ENCODE peak calls at places on chromosomes 6 and 20, in eight cellular contexts. G is choroid plexus epithelial cell, M is tibial artery, Y is mammary epithelial cell, W is upper lobe of left lung, R is fibroblast of lung, B is brain microvascular endothelial cell, O is psoas muscle. P is an unnamed sample.

GRCh38 chr6:137269803-137270202 is 50.6 kb upstream of the IFNGR1 start:
- DNase-seq in B (no peak), O (no peak), M (no peak), W (no peak), R (peak; percentile 8), Y (no peak), G (peak; percentile 17), P (peak; percentile 44)

GRCh38 chr20:22597303-22597702 is 12.9 kb upstream of the FOXA2 start:
- DNase-seq in Y (no peak), O (no peak), B (no peak), R (no peak), G (no peak), M (no peak), W (no peak), P (no peak)

GRCh38 chr6:9204171-9204570 is 768.8 kb upstream of the SLC35B3 start:
- DNase-seq in R (peak; percentile 81), B (peak; percentile 55), W (no peak), G (peak; percentile 78), M (no peak), Y (peak; percentile 75), O (no peak), P (peak; percentile 62)

GRCh38 chr6:6332240-6332639 is 11.8 kb upstream of the F13A1 start:
- DNase-seq in W (no peak), M (no peak), R (no peak), B (no peak), G (no peak), Y (no peak), O (no peak), P (no peak)

GRCh38 chr6:24916496-24916895 is 19.3 kb downstream of the RIPOR2 start:
- DNase-seq in W (no peak), O (no peak), R (no peak), G (no peak), M (no peak), Y (no peak), B (no peak), P (no peak)

GRCh38 chr20:4554346-4554745 is 167.4 kb upstream of the PRND start:
- DNase-seq in M (no peak), G (no peak), O (no peak), W (no peak), B (no peak), Y (no peak), R (no peak), P (no peak)

GRCh38 chr6:31352497-31353368 is 4.2 kb downstream of the HLA-B start:
- DNase-seq in O (no peak), R (no peak), G (no peak), B (no peak), Y (no peak), M (no peak), W (no peak), P (no peak)

GRCh38 chr20:23205221-23205620 is 119.1 kb upstream of the CD93 start:
- DNase-seq in M (no peak), Y (no peak), O (no peak), R (no peak), G (no peak), W (no peak), B (no peak), P (no peak)

GRCh38 chr20:51562334-51563140 is 20.0 kb upstream of the NFATC2 start:
- DNase-seq in Y (peak; percentile 75), O (peak; percentile 82), G (peak; percentile 90), M (peak; percentile 87), W (peak; percentile 34), R (peak; percentile 96), B (peak; percentile 93), P (peak; percentile 97)

GRCh38 chr20:32249030-32249738 is 28.3 kb upstream of the KIF3B start:
- DNase-seq in W (no peak), R (no peak), O (no peak), Y (no peak), G (no peak), B (no peak), M (no peak), P (no peak)

GRCh38 chr20:34713194-34713943 is 9.2 kb downstream of the TP53INP2 start:
- DNase-seq in Y (peak; percentile 94), W (no peak), G (peak; percentile 99), R (peak; percentile 99), M (no peak), O (no peak), B (peak; percentile 100), P (peak; percentile 99)

GRCh38 chr6:74735304-74735703 is 470.5 kb downstream of the COL12A1 start:
- DNase-seq in G (peak; percentile 93), Y (peak; percentile 78), M (peak; percentile 34), O (no peak), B (peak; percentile 66), W (no peak), R (peak; percentile 88), P (peak; percentile 96)

GRCh38 chr20:8133816-8134451 is 1.9 kb downstream of the PLCB1 start:
- DNase-seq in O (no peak), M (no peak), B (no peak), G (no peak), W (no peak), R (no peak), Y (no peak), P (no peak)

GRCh38 chr6:135108692-135109091 is 54.1 kb upstream of the HBS1L start:
- DNase-seq in M (no peak), R (no peak), O (no peak), Y (no peak), B (no peak), W (no peak), G (no peak), P (no peak)

GRCh38 chr20:64139200-64140081 is 24.8 kb upstream of the MYT1 start:
- DNase-seq in O (no peak), R (no peak), B (no peak), W (peak; percentile 12), M (no peak), G (no peak), Y (no peak), P (no peak)

GRCh38 chr6:21159465-21159864 is 434.1 kb upstream of the SOX4 start:
- DNase-seq in B (no peak), M (no peak), O (no peak), R (no peak), Y (no peak), G (no peak), W (no peak), P (no peak)

GRCh38 chr6:89826029-89826528 is 3.6 kb upstream of the CASP8AP2 start:
- DNase-seq in Y (no peak), W (peak; percentile 46), R (peak; percentile 77), B (peak; percentile 75), G (peak; percentile 77), O (no peak), M (no peak), P (peak; percentile 53)

GRCh38 chr20:57783956-57784837 is 74.4 kb upstream of the PMEPA1 start:
- DNase-seq in B (no peak), M (peak; percentile 5), Y (no peak), G (no peak), W (no peak), R (no peak), O (no peak), P (no peak)

GRCh38 chr20:22861231-22861980 is 173.7 kb upstream of the SSTR4 start:
- DNase-seq in W (no peak), G (peak; percentile 46), O (no peak), Y (no peak), M (no peak), B (peak; percentile 62), R (no peak), P (peak; percentile 37)

GRCh38 chr20:23924751-23925150 is 45.2 kb upstream of the CST5 start:
- DNase-seq in W (no peak), O (no peak), Y (no peak), G (no peak), M (no peak), B (no peak), R (no peak), P (no peak)

GRCh38 chr6:16380220-16380809 is 141.9 kb downstream of the GMPR start:
- DNase-seq in Y (no peak), W (no peak), R (no peak), G (no peak), M (no peak), B (no peak), O (no peak), P (no peak)

GRCh38 chr6:138773177-138774091 is at the start of gene CCDC28A:
- DNase-seq in W (peak; percentile 95), G (peak; percentile 96), O (peak; percentile 97), M (peak; percentile 97), B (peak; percentile 94), Y (peak; percentile 95), R (peak; percentile 93), P (peak; percentile 97)

GRCh38 chr6:138778331-138778730 is 4.8 kb downstream of the CCDC28A start:
- DNase-seq in G (no peak), M (no peak), W (no peak), R (no peak), B (no peak), Y (no peak), O (no peak), P (peak; percentile 82)

GRCh38 chr6:138772596-138773176 is 883 bp upstream of the CCDC28A start:
- DNase-seq in O (no peak), G (no peak), B (no peak), M (no peak), R (no peak), Y (no peak), W (no peak), P (no peak)

GRCh38 chr6:138776659-138777058 is 3.1 kb downstream of the CCDC28A start:
- DNase-seq in Y (no peak), M (no peak), G (no peak), R (no peak), B (no peak), W (no peak), O (no peak), P (no peak)

GRCh38 chr6:138774370-138774769 is 801 bp downstream of the CCDC28A start:
- DNase-seq in M (no peak), W (no peak), B (no peak), G (no peak), Y (no peak), O (no peak), R (no peak), P (no peak)
- H3K4me3 ChIP-seq in M (peak overlapping the region; percentile 96), W (peak overlapping the region; percentile 77), B (peak overlapping the region; percentile 92), G (peak overlapping the region; percentile 88), Y (peak overlapping the region; percentile 96), O (peak overlapping the region; percentile 87), R (peak overlapping the region; percentile 85), P (peak overlapping the region; percentile 90)

GRCh38 chr6:156943167-156943566 is 166.0 kb downstream of the ARID1B start:
- DNase-seq in B (no peak), G (no peak), Y (no peak), M (no peak), R (peak; percentile 58), O (no peak), W (no peak), P (no peak)
- TF ChIP-seq CTCF in B (peak; percentile 26), G (peak; percentile 39), Y (no peak), M (no peak), R (peak; percentile 13), O (no peak), W (no peak), P (no peak)

GRCh38 chr6:149990109-149990671 is 26.4 kb downstream of the ULBP1 start:
- DNase-seq in R (no peak), B (no peak), G (no peak), M (no peak), Y (no peak), O (no peak), W (no peak), P (no peak)
- H3K4me3 ChIP-seq in R (no peak overlapping the region), B (no peak overlapping the region), G (no peak overlapping the region), M (no peak overlapping the region), Y (peak overlapping the region; percentile 41), O (peak overlapping the region; percentile 6), W (peak overlapping the region; percentile 41), P (no peak overlapping the region)

DNA sequence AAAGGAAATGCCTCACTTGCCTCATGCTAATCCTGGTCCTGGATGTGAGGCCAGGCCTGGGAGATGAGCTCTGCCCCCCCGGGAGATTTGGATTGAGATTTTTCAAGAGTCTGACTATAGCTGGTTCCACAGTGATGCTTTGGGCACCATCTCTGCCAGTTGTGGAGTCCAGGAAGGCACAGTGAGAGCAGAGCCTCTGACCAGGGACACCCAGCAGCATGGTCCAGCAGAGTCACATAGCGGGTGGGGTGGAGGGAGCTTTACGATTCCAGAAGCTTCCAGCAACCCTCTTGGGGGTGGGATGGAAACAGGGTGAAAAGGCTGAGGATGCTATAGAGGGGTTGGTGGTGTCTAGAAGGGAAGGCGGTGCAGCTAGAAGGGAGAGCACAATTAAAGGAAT is 8.7 kb downstream of the SLC32A1 start:
- DNase-seq in W (no peak), O (no peak), Y (no peak), R (no peak), B (no peak), G (no peak), M (no peak), P (no peak)
- TF ChIP-seq CTCF in W (no peak), O (no peak), Y (no peak), R (no peak), B (no peak), G (no peak), M (no peak), P (no peak)

P was measured in fibroblast of pulmonary artery.